ENCODE peak calls at places on chromosome 7, in seven cellular contexts. T is fibroblast of lung, W is ascending aorta, G is PC-9, Z is tibial nerve, R is body of pancreas, M is heart left ventricle. S is an unnamed sample.

GRCh38 chr7:153297141-153297540 is 537.6 kb downstream of the ACTR3B start:
- DNase-seq in T (no peak), W (no peak), G (peak; percentile 34), Z (no peak), R (no peak), M (no peak), S (peak; percentile 2)

GRCh38 chr7:151725844-151726770 is 150.8 kb downstream of the PRKAG2 start:
- DNase-seq in T (no peak), W (no peak), G (peak; percentile 12), Z (no peak), R (peak; percentile 30), M (no peak), S (no peak)

GRCh38 chr7:8581842-8582241 is 148.4 kb downstream of the NXPH1 start:
- DNase-seq in T (no peak), W (no peak), G (no peak), Z (no peak), R (no peak), M (no peak), S (no peak)

GRCh38 chr7:28020302-28020940 is 160.2 kb downstream of the JAZF1 start:
- DNase-seq in T (peak; percentile 86), W (no peak), G (peak; percentile 69), Z (peak; percentile 29), R (peak; percentile 76), M (peak; percentile 64), S (peak; percentile 82)

GRCh38 chr7:140446467-140446866 is 32.8 kb downstream of the MKRN1 start:
- DNase-seq in T (no peak), W (no peak), G (no peak), Z (no peak), R (no peak), M (no peak), S (no peak)

GRCh38 chr7:105429746-105430612 is 41.3 kb upstream of the SRPK2 start:
- DNase-seq in T (peak; percentile 57), W (no peak), G (peak; percentile 39), Z (no peak), R (peak; percentile 66), M (peak; percentile 29), S (peak; percentile 72)

GRCh38 chr7:74178632-74179031 is 4.5 kb downstream of the EIF4H start:
- DNase-seq in T (peak; percentile 31), W (no peak), G (no peak), Z (no peak), R (peak; percentile 27), M (no peak), S (no peak)

GRCh38 chr7:16962986-16963385 is 81.2 kb upstream of the AGR3 start:
- DNase-seq in T (no peak), W (no peak), G (no peak), Z (no peak), R (no peak), M (no peak), S (no peak)

GRCh38 chr7:18201349-18201748 is 173.7 kb upstream of the PRPS1L1 start:
- DNase-seq in T (no peak), W (no peak), G (no peak), Z (no peak), R (no peak), M (peak; percentile 36), S (no peak)

GRCh38 chr7:136066304-136067143 is 89.4 kb upstream of the MTPN start:
- DNase-seq in T (no peak), W (no peak), G (no peak), Z (no peak), R (no peak), M (no peak), S (no peak)

GRCh38 chr7:83077328-83077727 is 85.4 kb downstream of the PCLO start:
- DNase-seq in T (no peak), W (no peak), G (no peak), Z (no peak), R (no peak), M (no peak), S (no peak)

GRCh38 chr7:5494683-5495561 is 71.3 kb upstream of the TNRC18 start:
- DNase-seq in T (peak; percentile 73), W (no peak), G (peak; percentile 84), Z (no peak), R (peak; percentile 81), M (peak; percentile 80), S (peak; percentile 83)

GRCh38 chr7:147646568-147646967 is 944.0 kb upstream of the C7orf33 start:
- DNase-seq in T (no peak), W (no peak), G (no peak), Z (no peak), R (no peak), M (no peak), S (no peak)

GRCh38 chr7:3039787-3040186 is 3.9 kb downstream of the CARD11 start:
- DNase-seq in T (no peak), W (no peak), G (no peak), Z (no peak), R (no peak), M (no peak), S (no peak)
- H3K4me1 ChIP-seq in T (no peaks in the 10 kb centered on the region), W (no peaks in the 10 kb centered on the region), G (peaks cover 15% of the 10 kb centered on the region), Z (no peaks in the 10 kb centered on the region), R (no peaks in the 10 kb centered on the region), M (no peaks in the 10 kb centered on the region), S (peaks cover 6% of the 10 kb centered on the region)

GRCh38 chr7:43645699-43646226 is 62.9 kb downstream of the STK17A start:
- DNase-seq in T (no peak), W (no peak), G (no peak), Z (no peak), R (no peak), M (no peak), S (no peak)
- H3K4me1 ChIP-seq in T (peaks cover 48% of the 10 kb centered on the region), W (peaks cover 56% of the 10 kb centered on the region), G (peaks cover 54% of the 10 kb centered on the region), Z (peaks cover 55% of the 10 kb centered on the region), R (peaks cover 56% of the 10 kb centered on the region), M (peaks cover 48% of the 10 kb centered on the region), S (peaks cover 55% of the 10 kb centered on the region)

GRCh38 chr7:25636871-25637283 is 408.6 kb upstream of the NPVF start:
- DNase-seq in T (peak; percentile 41), W (no peak), G (no peak), Z (peak; percentile 30), R (no peak), M (peak; percentile 35), S (no peak)
- H3K4me1 ChIP-seq in T (no peaks in the 10 kb centered on the region), W (peaks cover 22% of the 10 kb centered on the region), G (no peaks in the 10 kb centered on the region), Z (no peaks in the 10 kb centered on the region), R (no peaks in the 10 kb centered on the region), M (no peaks in the 10 kb centered on the region), S (no peaks in the 10 kb centered on the region)

GRCh38 chr7:1513657-1514095 is 9.5 kb upstream of the INTS1 start:
- DNase-seq in T (no peak), W (no peak), G (no peak), Z (no peak), R (no peak), M (peak; percentile 79), S (no peak)
- H3K4me1 ChIP-seq in T (peaks cover 5% of the 10 kb centered on the region), W (peaks cover 21% of the 10 kb centered on the region), G (peaks cover 48% of the 10 kb centered on the region), Z (peaks cover 9% of the 10 kb centered on the region), R (peaks cover 11% of the 10 kb centered on the region), M (peaks cover 19% of the 10 kb centered on the region), S (peaks cover 20% of the 10 kb centered on the region)

GRCh38 chr7:99729501-99730261 is 5.3 kb downstream of the CYP3A7 start:
- DNase-seq in T (no peak), W (no peak), G (peak; percentile 96), Z (no peak), R (no peak), M (no peak), S (peak; percentile 68)
- H3K4me1 ChIP-seq in T (no peaks in the 10 kb centered on the region), W (no peaks in the 10 kb centered on the region), G (peaks cover 42% of the 10 kb centered on the region), Z (no peaks in the 10 kb centered on the region), R (peaks cover 50% of the 10 kb centered on the region), M (no peaks in the 10 kb centered on the region), S (peaks cover 10% of the 10 kb centered on the region)

DNA sequence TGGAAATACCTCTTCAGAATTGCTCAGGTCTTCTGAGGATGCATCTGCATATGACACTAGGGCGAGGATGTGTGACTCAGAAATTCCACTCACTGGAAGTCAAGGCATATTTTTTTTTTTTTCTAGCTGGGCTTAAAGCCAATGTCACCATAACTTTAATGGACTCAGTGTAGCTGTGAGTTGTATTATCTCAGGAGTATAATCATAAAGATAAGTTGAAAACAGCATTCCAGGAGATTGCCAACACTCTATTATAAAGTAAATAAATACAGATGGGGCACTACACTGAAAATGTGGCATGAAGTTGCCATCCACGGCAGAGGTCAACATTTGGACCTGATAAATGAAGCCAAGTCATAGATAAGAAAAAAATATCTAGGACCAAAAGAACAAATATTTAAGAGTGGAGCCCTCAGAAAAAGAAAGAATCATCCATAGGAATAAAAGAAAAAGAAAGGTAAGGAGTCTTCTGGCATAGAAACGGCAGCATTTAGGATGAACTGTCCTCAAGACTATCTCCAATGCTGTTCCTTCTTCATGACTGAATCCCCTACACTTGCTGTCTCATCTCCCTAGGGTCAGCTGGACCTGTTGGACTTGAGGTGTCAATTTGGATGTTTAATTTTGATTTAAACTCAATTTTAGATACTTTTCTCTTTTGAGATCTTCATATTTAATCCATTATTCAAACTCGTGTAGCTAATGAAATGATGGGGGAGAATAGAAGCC is 72.9 kb upstream of the CAV2 start:
- DNase-seq in T (peak; percentile 71), W (no peak), G (peak; percentile 91), Z (no peak), R (peak; percentile 37), M (peak; percentile 33), S (peak; percentile 96)
- H3K4me1 ChIP-seq in T (peaks cover 2% of the 10 kb centered on the region), W (peaks cover 20% of the 10 kb centered on the region), G (peaks cover 26% of the 10 kb centered on the region), Z (no peaks in the 10 kb centered on the region), R (peaks cover 12% of the 10 kb centered on the region), M (peaks cover 6% of the 10 kb centered on the region), S (peaks cover 30% of the 10 kb centered on the region)

DNA sequence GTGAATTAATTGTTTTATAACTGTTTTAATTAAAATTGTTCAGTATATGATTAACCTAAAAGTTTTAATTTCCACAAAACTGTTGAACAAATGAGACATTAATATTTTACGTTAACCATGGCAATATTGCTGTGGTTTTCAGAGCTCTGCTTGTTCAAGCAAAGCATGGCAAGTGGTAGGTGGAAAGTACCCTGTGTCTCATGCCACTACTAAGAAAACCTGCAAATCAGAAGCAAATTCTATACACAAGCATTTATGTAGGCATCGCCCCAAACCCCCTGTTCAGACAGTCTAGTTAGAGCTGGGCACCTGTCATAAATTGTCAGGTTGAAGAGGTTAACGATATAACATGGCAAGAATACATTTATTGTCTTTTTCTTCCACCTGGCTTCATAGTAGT is 66.2 kb downstream of the AUTS2 start:
- DNase-seq in T (no peak), W (no peak), G (no peak), Z (no peak), R (no peak), M (no peak), S (no peak)
- H3K4me1 ChIP-seq in T (no peaks in the 10 kb centered on the region), W (no peaks in the 10 kb centered on the region), G (no peaks in the 10 kb centered on the region), Z (no peaks in the 10 kb centered on the region), R (no peaks in the 10 kb centered on the region), M (no peaks in the 10 kb centered on the region), S (no peaks in the 10 kb centered on the region)